ENCODE peak calls at places on chromosomes 12 and 14, in eight cellular contexts. One of them, this sample, is unnamed.

GRCh38 chr12:7695159-7695930 is at the start of gene GDF3:
- DNase-seq in dorsolateral prefrontal cortex: no peak
- DNase-seq in spleen: no peak
- DNase-seq in HFF-Myc: no peak
- DNase-seq in astrocyte of the spinal cord: peak; percentile 1
- DNase-seq in breast epithelium: no peak
- DNase-seq in lower lobe of right lung: no peak
- DNase-seq in GM23248: peak; percentile 20
- DNase-seq in this sample: no peak

GRCh38 chr12:127108360-127109215 is 1158.4 kb upstream of the TMEM132C start:
- DNase-seq in dorsolateral prefrontal cortex: peak; percentile 62
- DNase-seq in spleen: no peak
- DNase-seq in HFF-Myc: peak; percentile 33
- DNase-seq in astrocyte of the spinal cord: peak; percentile 63
- DNase-seq in breast epithelium: no peak
- DNase-seq in lower lobe of right lung: peak; percentile 63
- DNase-seq in GM23248: peak; percentile 86
- DNase-seq in this sample: no peak

GRCh38 chr14:78302841-78303240 is 132.7 kb downstream of the NRXN3 start:
- DNase-seq in dorsolateral prefrontal cortex: no peak
- DNase-seq in spleen: no peak
- DNase-seq in HFF-Myc: no peak
- DNase-seq in astrocyte of the spinal cord: no peak
- DNase-seq in breast epithelium: no peak
- DNase-seq in lower lobe of right lung: no peak
- DNase-seq in GM23248: no peak
- DNase-seq in this sample: no peak

GRCh38 chr14:86990396-86990795 is 1002.6 kb downstream of the GALC start:
- DNase-seq in dorsolateral prefrontal cortex: no peak
- DNase-seq in spleen: no peak
- DNase-seq in HFF-Myc: no peak
- DNase-seq in astrocyte of the spinal cord: no peak
- DNase-seq in breast epithelium: no peak
- DNase-seq in lower lobe of right lung: no peak
- DNase-seq in GM23248: no peak
- DNase-seq in this sample: no peak

GRCh38 chr12:92538970-92539749 is 163.6 kb upstream of the PLEKHG7 start:
- DNase-seq in dorsolateral prefrontal cortex: no peak
- DNase-seq in spleen: no peak
- DNase-seq in HFF-Myc: peak; percentile 25
- DNase-seq in astrocyte of the spinal cord: peak; percentile 76
- DNase-seq in breast epithelium: no peak
- DNase-seq in lower lobe of right lung: no peak
- DNase-seq in GM23248: peak; percentile 84
- DNase-seq in this sample: no peak

GRCh38 chr14:77707724-77708408 is at the start of the genes ALKBH1 and SLIRP:
- DNase-seq in dorsolateral prefrontal cortex: peak; percentile 86
- DNase-seq in spleen: peak; percentile 95
- DNase-seq in HFF-Myc: peak; percentile 42
- DNase-seq in astrocyte of the spinal cord: peak; percentile 80
- DNase-seq in breast epithelium: peak; percentile 83
- DNase-seq in lower lobe of right lung: peak; percentile 90
- DNase-seq in GM23248: peak; percentile 94
- DNase-seq in this sample: peak; percentile 93

GRCh38 chr12:49345048-49345839 is 1.4 kb upstream of the DNAJC22 start:
- DNase-seq in dorsolateral prefrontal cortex: no peak
- DNase-seq in spleen: no peak
- DNase-seq in HFF-Myc: no peak
- DNase-seq in astrocyte of the spinal cord: no peak
- DNase-seq in breast epithelium: no peak
- DNase-seq in lower lobe of right lung: no peak
- DNase-seq in GM23248: peak; percentile 60
- DNase-seq in this sample: peak; percentile 91

GRCh38 chr12:81800298-81801148 is 41.4 kb upstream of the PPFIA2 start:
- DNase-seq in dorsolateral prefrontal cortex: no peak
- DNase-seq in spleen: no peak
- DNase-seq in HFF-Myc: no peak
- DNase-seq in astrocyte of the spinal cord: peak; percentile 58
- DNase-seq in breast epithelium: no peak
- DNase-seq in lower lobe of right lung: no peak
- DNase-seq in GM23248: peak; percentile 2
- DNase-seq in this sample: no peak

GRCh38 chr14:106372870-106373657 is 846.7 kb downstream of the TMEM121 start:
- DNase-seq in dorsolateral prefrontal cortex: no peak
- DNase-seq in spleen: peak; percentile 94
- DNase-seq in HFF-Myc: no peak
- DNase-seq in astrocyte of the spinal cord: no peak
- DNase-seq in breast epithelium: no peak
- DNase-seq in lower lobe of right lung: peak; percentile 77
- DNase-seq in GM23248: peak; percentile 8
- DNase-seq in this sample: peak; percentile 77

GRCh38 chr12:16691624-16692023 is 85.7 kb upstream of the LMO3 start:
- DNase-seq in dorsolateral prefrontal cortex: no peak
- DNase-seq in spleen: no peak
- DNase-seq in HFF-Myc: no peak
- DNase-seq in astrocyte of the spinal cord: no peak
- DNase-seq in breast epithelium: no peak
- DNase-seq in lower lobe of right lung: no peak
- DNase-seq in GM23248: no peak
- DNase-seq in this sample: no peak

GRCh38 chr12:8870591-8870990 is 43.7 kb upstream of the PHC1 start:
- DNase-seq in dorsolateral prefrontal cortex: no peak
- DNase-seq in spleen: no peak
- DNase-seq in HFF-Myc: no peak
- DNase-seq in astrocyte of the spinal cord: no peak
- DNase-seq in breast epithelium: no peak
- DNase-seq in lower lobe of right lung: no peak
- DNase-seq in GM23248: no peak
- DNase-seq in this sample: no peak

GRCh38 chr12:97681612-97682504 is 219.3 kb downstream of the RMST start:
- DNase-seq in dorsolateral prefrontal cortex: no peak
- DNase-seq in spleen: no peak
- DNase-seq in HFF-Myc: no peak
- DNase-seq in astrocyte of the spinal cord: no peak
- DNase-seq in breast epithelium: no peak
- DNase-seq in lower lobe of right lung: no peak
- DNase-seq in GM23248: no peak
- DNase-seq in this sample: no peak

GRCh38 chr14:100323121-100323941 is at the start of gene SLC25A47:
- DNase-seq in dorsolateral prefrontal cortex: no peak
- DNase-seq in spleen: no peak
- DNase-seq in HFF-Myc: no peak
- DNase-seq in astrocyte of the spinal cord: no peak
- DNase-seq in breast epithelium: no peak
- DNase-seq in lower lobe of right lung: no peak
- DNase-seq in GM23248: no peak
- DNase-seq in this sample: no peak

GRCh38 chr12:54036620-54037359 is 3.9 kb downstream of the HOXC5 start:
- DNase-seq in dorsolateral prefrontal cortex: no peak
- DNase-seq in spleen: peak; percentile 62
- DNase-seq in HFF-Myc: no peak
- DNase-seq in astrocyte of the spinal cord: no peak
- DNase-seq in breast epithelium: no peak
- DNase-seq in lower lobe of right lung: no peak
- DNase-seq in GM23248: peak; percentile 89
- DNase-seq in this sample: peak; percentile 87

DNA sequence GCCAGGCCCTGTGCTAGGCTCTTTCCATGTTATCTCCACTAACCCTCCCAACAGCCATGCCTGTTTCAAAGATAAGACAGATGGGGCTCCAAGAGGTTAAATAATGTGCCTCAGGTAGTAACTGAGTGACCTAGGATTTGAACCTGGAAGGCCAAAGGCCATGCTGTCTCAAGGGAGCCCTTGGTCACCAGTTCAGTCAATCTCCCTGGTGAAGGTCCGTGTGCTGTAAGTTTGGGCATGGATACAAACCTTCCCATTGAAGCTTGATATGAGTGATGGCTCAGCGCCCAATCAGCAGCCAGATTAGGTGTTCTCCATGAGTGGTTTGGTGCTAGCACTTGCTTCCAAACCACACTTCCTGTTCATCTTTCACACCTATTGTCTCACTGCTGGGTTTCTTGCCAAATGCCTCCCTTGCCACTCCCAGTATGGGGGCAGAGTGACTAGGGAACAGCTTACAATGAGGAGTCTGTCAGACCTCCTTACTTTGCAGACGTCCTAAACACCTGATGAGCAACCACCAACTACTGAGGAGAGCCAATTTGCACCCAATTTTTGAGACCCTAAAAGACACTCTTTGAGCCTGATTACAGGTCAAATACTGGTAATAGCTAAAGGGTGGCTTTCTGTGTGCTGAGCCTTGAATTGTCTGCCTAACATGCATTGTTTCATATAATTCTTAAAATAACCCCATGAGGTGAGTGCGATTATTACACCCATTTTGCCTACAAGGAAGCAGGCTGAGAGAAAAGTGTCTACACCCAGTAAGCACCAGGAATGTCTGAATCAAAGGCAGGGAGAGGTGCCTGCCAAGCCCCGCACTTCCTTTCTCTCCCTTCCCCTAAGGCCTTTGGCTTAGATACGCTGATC is 48.5 kb upstream of the FOS start:
- DNase-seq in dorsolateral prefrontal cortex: no peak
- DNase-seq in spleen: peak; percentile 87
- DNase-seq in HFF-Myc: no peak
- DNase-seq in astrocyte of the spinal cord: peak; percentile 10
- DNase-seq in breast epithelium: peak; percentile 56
- DNase-seq in lower lobe of right lung: peak; percentile 71
- DNase-seq in GM23248: peak; percentile 66
- DNase-seq in this sample: peak; percentile 67
- H3K4me3 ChIP-seq in dorsolateral prefrontal cortex: no peak overlapping the region
- H3K4me3 ChIP-seq in spleen: no peak overlapping the region
- H3K4me3 ChIP-seq in HFF-Myc: no peak overlapping the region
- H3K4me3 ChIP-seq in astrocyte of the spinal cord: no peak overlapping the region
- H3K4me3 ChIP-seq in breast epithelium: no peak overlapping the region
- H3K4me3 ChIP-seq in lower lobe of right lung: no peak overlapping the region
- H3K4me3 ChIP-seq in GM23248: no peak overlapping the region
- H3K4me3 ChIP-seq in this sample: no peak overlapping the region

GRCh38 chr12:778615-779014 is 26.2 kb downstream of the WNK1 start:
- DNase-seq in dorsolateral prefrontal cortex: no peak
- DNase-seq in spleen: no peak
- DNase-seq in HFF-Myc: no peak
- DNase-seq in astrocyte of the spinal cord: no peak
- DNase-seq in breast epithelium: no peak
- DNase-seq in lower lobe of right lung: no peak
- DNase-seq in GM23248: no peak
- DNase-seq in this sample: no peak

GRCh38 chr12:779745-780734 is 27.7 kb downstream of the WNK1 start:
- DNase-seq in dorsolateral prefrontal cortex: no peak
- DNase-seq in spleen: no peak
- DNase-seq in HFF-Myc: no peak
- DNase-seq in astrocyte of the spinal cord: peak; percentile 53
- DNase-seq in breast epithelium: no peak
- DNase-seq in lower lobe of right lung: no peak
- DNase-seq in GM23248: peak; percentile 80
- DNase-seq in this sample: no peak

GRCh38 chr12:777550-778047 is 25.2 kb downstream of the WNK1 start:
- DNase-seq in dorsolateral prefrontal cortex: no peak
- DNase-seq in spleen: no peak
- DNase-seq in HFF-Myc: no peak
- DNase-seq in astrocyte of the spinal cord: no peak
- DNase-seq in breast epithelium: no peak
- DNase-seq in lower lobe of right lung: no peak
- DNase-seq in GM23248: no peak
- DNase-seq in this sample: no peak

GRCh38 chr12:780750-781379 is 28.5 kb downstream of the WNK1 start:
- DNase-seq in dorsolateral prefrontal cortex: no peak
- DNase-seq in spleen: no peak
- DNase-seq in HFF-Myc: no peak
- DNase-seq in astrocyte of the spinal cord: no peak
- DNase-seq in breast epithelium: no peak
- DNase-seq in lower lobe of right lung: no peak
- DNase-seq in GM23248: peak; percentile 32
- DNase-seq in this sample: no peak
- H3K4me3 ChIP-seq in dorsolateral prefrontal cortex: no peak overlapping the region
- H3K4me3 ChIP-seq in spleen: no peak overlapping the region
- H3K4me3 ChIP-seq in HFF-Myc: no peak overlapping the region
- H3K4me3 ChIP-seq in astrocyte of the spinal cord: no peak overlapping the region
- H3K4me3 ChIP-seq in breast epithelium: no peak overlapping the region
- H3K4me3 ChIP-seq in lower lobe of right lung: no peak overlapping the region
- H3K4me3 ChIP-seq in GM23248: peak overlapping the region; percentile 55
- H3K4me3 ChIP-seq in this sample: no peak overlapping the region

GRCh38 chr12:58920102-58920955 is at the start of gene LRIG3:
- DNase-seq in dorsolateral prefrontal cortex: peak; percentile 31
- DNase-seq in spleen: peak; percentile 88
- DNase-seq in HFF-Myc: no peak
- DNase-seq in astrocyte of the spinal cord: peak; percentile 96
- DNase-seq in breast epithelium: peak; percentile 83
- DNase-seq in lower lobe of right lung: peak; percentile 89
- DNase-seq in GM23248: peak; percentile 97
- DNase-seq in this sample: peak; percentile 96
- H3K4me3 ChIP-seq in dorsolateral prefrontal cortex: peak within 1 kb of the TSS; percentile 77
- H3K4me3 ChIP-seq in spleen: peak within 1 kb of the TSS; percentile 62
- H3K4me3 ChIP-seq in HFF-Myc: peak within 1 kb of the TSS; percentile 74
- H3K4me3 ChIP-seq in astrocyte of the spinal cord: peak within 1 kb of the TSS; percentile 77
- H3K4me3 ChIP-seq in breast epithelium: peak within 1 kb of the TSS; percentile 92
- H3K4me3 ChIP-seq in lower lobe of right lung: peak within 1 kb of the TSS; percentile 69
- H3K4me3 ChIP-seq in GM23248: peak within 1 kb of the TSS; percentile 95
- H3K4me3 ChIP-seq in this sample: peak within 1 kb of the TSS; percentile 82

GRCh38 chr12:51864701-51865469 is 16.4 kb upstream of the FIGNL2 start:
- DNase-seq in dorsolateral prefrontal cortex: no peak
- DNase-seq in spleen: peak; percentile 38
- DNase-seq in HFF-Myc: no peak
- DNase-seq in astrocyte of the spinal cord: no peak
- DNase-seq in breast epithelium: no peak
- DNase-seq in lower lobe of right lung: no peak
- DNase-seq in GM23248: no peak
- DNase-seq in this sample: peak; percentile 61

GRCh38 chr12:51866762-51867161 is 18.2 kb upstream of the FIGNL2 start:
- DNase-seq in dorsolateral prefrontal cortex: no peak
- DNase-seq in spleen: no peak
- DNase-seq in HFF-Myc: no peak
- DNase-seq in astrocyte of the spinal cord: no peak
- DNase-seq in breast epithelium: no peak
- DNase-seq in lower lobe of right lung: peak; percentile 10
- DNase-seq in GM23248: no peak
- DNase-seq in this sample: peak; percentile 49

GRCh38 chr12:51866324-51866723 is 17.8 kb upstream of the FIGNL2 start:
- DNase-seq in dorsolateral prefrontal cortex: no peak
- DNase-seq in spleen: no peak
- DNase-seq in HFF-Myc: no peak
- DNase-seq in astrocyte of the spinal cord: no peak
- DNase-seq in breast epithelium: no peak
- DNase-seq in lower lobe of right lung: peak; percentile 14
- DNase-seq in GM23248: no peak
- DNase-seq in this sample: no peak

GRCh38 chr12:51865470-51865745 is 16.9 kb upstream of the FIGNL2 start:
- DNase-seq in dorsolateral prefrontal cortex: no peak
- DNase-seq in spleen: no peak
- DNase-seq in HFF-Myc: no peak
- DNase-seq in astrocyte of the spinal cord: no peak
- DNase-seq in breast epithelium: no peak
- DNase-seq in lower lobe of right lung: no peak
- DNase-seq in GM23248: no peak
- DNase-seq in this sample: peak; percentile 41

DNA sequence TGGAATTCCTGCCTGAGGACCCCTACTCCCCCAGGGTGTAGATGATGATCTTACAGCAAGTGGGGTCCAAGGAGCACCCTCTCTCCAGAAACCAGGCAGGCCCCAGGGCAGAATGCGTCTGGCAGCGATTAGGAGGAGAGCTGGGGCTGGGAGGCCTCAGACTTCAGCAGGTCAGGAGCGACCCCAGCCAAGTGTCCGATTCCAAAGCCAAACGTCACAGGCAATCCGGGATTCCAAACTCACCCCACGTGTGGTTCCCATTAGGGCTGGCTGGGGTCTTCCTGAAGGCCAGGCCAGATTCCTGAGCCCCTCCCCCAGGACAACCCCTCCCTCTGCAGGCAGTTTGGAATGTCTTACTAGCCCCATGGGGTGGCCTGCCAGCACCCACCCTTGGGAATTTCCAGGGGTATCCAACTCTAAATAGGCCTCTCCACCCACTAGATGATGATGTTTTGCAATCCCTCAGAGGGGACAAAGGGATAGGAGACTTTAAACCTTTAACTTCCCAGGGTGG is 17.3 kb upstream of the FIGNL2 start:
- DNase-seq in dorsolateral prefrontal cortex: no peak
- DNase-seq in spleen: no peak
- DNase-seq in HFF-Myc: no peak
- DNase-seq in astrocyte of the spinal cord: no peak
- DNase-seq in breast epithelium: no peak
- DNase-seq in lower lobe of right lung: peak; percentile 39
- DNase-seq in GM23248: no peak
- DNase-seq in this sample: peak; percentile 43
- H3K4me3 ChIP-seq in dorsolateral prefrontal cortex: no peak overlapping the region
- H3K4me3 ChIP-seq in spleen: no peak overlapping the region
- H3K4me3 ChIP-seq in HFF-Myc: no peak overlapping the region
- H3K4me3 ChIP-seq in astrocyte of the spinal cord: no peak overlapping the region
- H3K4me3 ChIP-seq in breast epithelium: no peak overlapping the region
- H3K4me3 ChIP-seq in lower lobe of right lung: no peak overlapping the region
- H3K4me3 ChIP-seq in GM23248: no peak overlapping the region
- H3K4me3 ChIP-seq in this sample: no peak overlapping the region

This sample was measured in kidney.